ENCODE peak calls at places on chromosomes 7 and 10, in nine cellular contexts. I is EH, E is AG20443, U is MCF 10A, S is GM18507, L is MM.1S, D is transverse colon, P is GM12892, Y is fibroblast of the conjunctiva. K is an unnamed sample.

GRCh38 chr7:34430456-34430855 is 227.6 kb upstream of the NPSR1 start:
- DNase-seq in I (peak), E (peak), U (peak), S (no peak), L (peak), D (no peak), P (no peak), Y (peak), K (peak)

GRCh38 chr10:6218692-6219493 is 16.2 kb downstream of the PFKFB3 start:
- DNase-seq in I (peak), E (peak), U (peak), S (no peak), L (no peak), D (no peak), P (no peak), Y (no peak), K (no peak)

GRCh38 chr7:24713039-24713793 is 44.0 kb downstream of the GSDME start:
- DNase-seq in I (no peak), E (no peak), U (no peak), S (no peak), L (no peak), D (no peak), P (no peak), Y (no peak), K (no peak)

GRCh38 chr10:65827344-65827743 is 1098.5 kb upstream of the LRRTM3 start:
- DNase-seq in I (no peak), E (no peak), U (no peak), S (no peak), L (no peak), D (no peak), P (no peak), Y (no peak), K (no peak)

GRCh38 chr10:124989526-124989925 is 47.6 kb downstream of the ZRANB1 start:
- DNase-seq in I (peak), E (no peak), U (peak), S (no peak), L (no peak), D (no peak), P (no peak), Y (no peak), K (no peak)

GRCh38 chr10:58969578-58969977 is 206.9 kb upstream of the PHYHIPL start:
- DNase-seq in I (no peak), E (no peak), U (no peak), S (no peak), L (no peak), D (no peak), P (no peak), Y (no peak), K (no peak)

GRCh38 chr10:86106616-86107015 is 260.0 kb downstream of the GRID1 start:
- DNase-seq in I (no peak), E (no peak), U (no peak), S (no peak), L (no peak), D (no peak), P (no peak), Y (no peak), K (no peak)

GRCh38 chr10:70982443-70982842 is 94.1 kb upstream of the PCBD1 start:
- DNase-seq in I (peak), E (no peak), U (no peak), S (no peak), L (peak), D (no peak), P (no peak), Y (no peak), K (no peak)

GRCh38 chr7:30281791-30282190 is 2.6 kb upstream of the ZNRF2 start:
- DNase-seq in I (no peak), E (no peak), U (no peak), S (no peak), L (no peak), D (peak), P (no peak), Y (no peak), K (peak)

GRCh38 chr7:100220833-100221718 is 1.3 kb downstream of the PVRIG start:
- DNase-seq in I (no peak), E (no peak), U (no peak), S (peak), L (peak), D (peak), P (peak), Y (no peak), K (no peak)

GRCh38 chr10:35585356-35585755 is 19.8 kb upstream of the GJD4 start:
- DNase-seq in I (no peak), E (no peak), U (no peak), S (no peak), L (no peak), D (no peak), P (no peak), Y (no peak), K (no peak)

GRCh38 chr10:117790621-117791020 is 248.1 kb downstream of the EMX2 start:
- DNase-seq in I (no peak), E (no peak), U (no peak), S (no peak), L (no peak), D (no peak), P (no peak), Y (no peak), K (no peak)

GRCh38 chr7:137081694-137082093 is 213.2 kb downstream of the CHRM2 start:
- DNase-seq in I (peak), E (peak), U (peak), S (no peak), L (no peak), D (peak), P (no peak), Y (peak), K (no peak)

GRCh38 chr10:61612009-61612408 is 50.7 kb upstream of the CABCOCO1 start:
- DNase-seq in I (no peak), E (no peak), U (peak), S (no peak), L (no peak), D (no peak), P (no peak), Y (no peak), K (no peak)

GRCh38 chr7:98802088-98802780 is 67.6 kb downstream of the TMEM130 start:
- DNase-seq in I (peak), E (no peak), U (peak), S (peak), L (peak), D (peak), P (peak), Y (peak), K (peak)

GRCh38 chr7:81676813-81677212 is 93.0 kb downstream of the HGF start:
- DNase-seq in I (peak), E (peak), U (peak), S (no peak), L (peak), D (no peak), P (no peak), Y (no peak), K (no peak)

GRCh38 chr7:22776964-22777363 is 45.7 kb downstream of the TOMM7 start:
- DNase-seq in I (no peak), E (no peak), U (no peak), S (no peak), L (no peak), D (no peak), P (no peak), Y (no peak), K (no peak)